ENCODE peak calls at places on chromosomes 1 and 21, in ten cellular contexts. One of them, this sample, is unnamed. For H3K9me3 and H3K27me3, the result is how much of the 10 kb centered on the place peaks cover.

GRCh38 chr1:22120469-22120790 is 22.5 kb downstream of the WNT4 start:
- DNase-seq in heart left ventricle: no peak
- DNase-seq in CD8-positive, alpha-beta T cell: no peak
- DNase-seq in right lobe of liver: no peak
- DNase-seq in heart right ventricle: no peak
- DNase-seq in left lung: no peak
- DNase-seq in body of pancreas: no peak
- DNase-seq in mesenchymal stem cell: no peak
- DNase-seq in left ventricle myocardium inferior: no peak
- DNase-seq in prostate gland: no peak
- DNase-seq in this sample: no peak

GRCh38 chr1:7233646-7234470 is 448.6 kb downstream of the CAMTA1 start:
- DNase-seq in right lobe of liver: no peak
- DNase-seq in left lung: no peak
- DNase-seq in prostate gland: no peak
- DNase-seq in heart right ventricle: no peak
- DNase-seq in mesenchymal stem cell: no peak
- DNase-seq in heart left ventricle: no peak
- DNase-seq in CD8-positive, alpha-beta T cell: no peak
- DNase-seq in body of pancreas: no peak
- DNase-seq in left ventricle myocardium inferior: no peak
- DNase-seq in this sample: no peak

GRCh38 chr1:48947761-48948537 is 171.3 kb upstream of the BEND5 start:
- DNase-seq in mesenchymal stem cell: no peak
- DNase-seq in body of pancreas: peak
- DNase-seq in heart right ventricle: no peak
- DNase-seq in heart left ventricle: no peak
- DNase-seq in left ventricle myocardium inferior: no peak
- DNase-seq in prostate gland: no peak
- DNase-seq in left lung: no peak
- DNase-seq in CD8-positive, alpha-beta T cell: no peak
- DNase-seq in right lobe of liver: no peak
- DNase-seq in this sample: peak

GRCh38 chr1:89589515-89589914 is 43.4 kb upstream of the LRRC8C start:
- DNase-seq in heart right ventricle: no peak
- DNase-seq in heart left ventricle: no peak
- DNase-seq in right lobe of liver: no peak
- DNase-seq in left ventricle myocardium inferior: no peak
- DNase-seq in body of pancreas: no peak
- DNase-seq in left lung: no peak
- DNase-seq in mesenchymal stem cell: no peak
- DNase-seq in CD8-positive, alpha-beta T cell: no peak
- DNase-seq in prostate gland: no peak
- DNase-seq in this sample: no peak

GRCh38 chr1:205319081-205320018 is 2.2 kb downstream of the NUAK2 start:
- DNase-seq in left lung: no peak
- DNase-seq in right lobe of liver: peak
- DNase-seq in heart right ventricle: peak
- DNase-seq in body of pancreas: peak
- DNase-seq in heart left ventricle: peak
- DNase-seq in prostate gland: peak
- DNase-seq in left ventricle myocardium inferior: peak
- DNase-seq in mesenchymal stem cell: peak
- DNase-seq in CD8-positive, alpha-beta T cell: peak
- DNase-seq in this sample: no peak

GRCh38 chr1:216847385-216848036 is 124.3 kb upstream of the ESRRG start:
- DNase-seq in left lung: no peak
- DNase-seq in body of pancreas: no peak
- DNase-seq in right lobe of liver: no peak
- DNase-seq in mesenchymal stem cell: no peak
- DNase-seq in heart left ventricle: no peak
- DNase-seq in heart right ventricle: no peak
- DNase-seq in left ventricle myocardium inferior: no peak
- DNase-seq in prostate gland: no peak
- DNase-seq in CD8-positive, alpha-beta T cell: no peak
- DNase-seq in this sample: no peak

GRCh38 chr21:46196733-46197132 is 12.5 kb upstream of the SPATC1L start:
- DNase-seq in mesenchymal stem cell: no peak
- DNase-seq in body of pancreas: peak
- DNase-seq in heart left ventricle: no peak
- DNase-seq in CD8-positive, alpha-beta T cell: no peak
- DNase-seq in prostate gland: no peak
- DNase-seq in left lung: no peak
- DNase-seq in heart right ventricle: no peak
- DNase-seq in right lobe of liver: no peak
- DNase-seq in left ventricle myocardium inferior: peak
- DNase-seq in this sample: no peak

GRCh38 chr1:210697185-210697584 is 368.5 kb downstream of the HHAT start:
- DNase-seq in body of pancreas: no peak
- DNase-seq in heart left ventricle: no peak
- DNase-seq in mesenchymal stem cell: no peak
- DNase-seq in CD8-positive, alpha-beta T cell: no peak
- DNase-seq in left lung: no peak
- DNase-seq in prostate gland: no peak
- DNase-seq in heart right ventricle: no peak
- DNase-seq in right lobe of liver: no peak
- DNase-seq in left ventricle myocardium inferior: no peak
- DNase-seq in this sample: no peak

GRCh38 chr1:223645903-223646302 is 19.6 kb downstream of the CAPN8 start:
- DNase-seq in heart left ventricle: no peak
- DNase-seq in body of pancreas: peak
- DNase-seq in left lung: no peak
- DNase-seq in CD8-positive, alpha-beta T cell: no peak
- DNase-seq in heart right ventricle: no peak
- DNase-seq in right lobe of liver: no peak
- DNase-seq in left ventricle myocardium inferior: no peak
- DNase-seq in prostate gland: no peak
- DNase-seq in mesenchymal stem cell: no peak
- DNase-seq in this sample: no peak

GRCh38 chr1:156877433-156877832 is 16.1 kb upstream of the PEAR1 start:
- DNase-seq in prostate gland: no peak
- DNase-seq in CD8-positive, alpha-beta T cell: no peak
- DNase-seq in heart left ventricle: no peak
- DNase-seq in left lung: no peak
- DNase-seq in left ventricle myocardium inferior: no peak
- DNase-seq in heart right ventricle: no peak
- DNase-seq in body of pancreas: no peak
- DNase-seq in mesenchymal stem cell: no peak
- DNase-seq in right lobe of liver: no peak
- DNase-seq in this sample: no peak

GRCh38 chr1:14626869-14627607 is 28.6 kb downstream of the KAZN start:
- DNase-seq in heart left ventricle: peak
- DNase-seq in heart right ventricle: peak
- DNase-seq in prostate gland: no peak
- DNase-seq in left ventricle myocardium inferior: peak
- DNase-seq in mesenchymal stem cell: peak
- DNase-seq in right lobe of liver: no peak
- DNase-seq in left lung: no peak
- DNase-seq in CD8-positive, alpha-beta T cell: no peak
- DNase-seq in body of pancreas: peak
- DNase-seq in this sample: no peak

GRCh38 chr1:245091818-245092637 is 62.8 kb upstream of the KIF26B start:
- DNase-seq in body of pancreas: peak
- DNase-seq in CD8-positive, alpha-beta T cell: no peak
- DNase-seq in left lung: no peak
- DNase-seq in heart left ventricle: peak
- DNase-seq in heart right ventricle: no peak
- DNase-seq in prostate gland: no peak
- DNase-seq in mesenchymal stem cell: peak
- DNase-seq in right lobe of liver: no peak
- DNase-seq in left ventricle myocardium inferior: no peak
- DNase-seq in this sample: no peak

GRCh38 chr1:2376261-2376741 is 15.1 kb downstream of the MORN1 start:
- DNase-seq in left ventricle myocardium inferior: no peak
- DNase-seq in mesenchymal stem cell: no peak
- DNase-seq in left lung: peak
- DNase-seq in prostate gland: no peak
- DNase-seq in body of pancreas: no peak
- DNase-seq in CD8-positive, alpha-beta T cell: no peak
- DNase-seq in heart right ventricle: no peak
- DNase-seq in heart left ventricle: peak
- DNase-seq in right lobe of liver: peak
- DNase-seq in this sample: no peak

GRCh38 chr1:238558156-238558555 is 667.4 kb upstream of the ZP4 start:
- DNase-seq in right lobe of liver: no peak
- DNase-seq in mesenchymal stem cell: no peak
- DNase-seq in heart right ventricle: no peak
- DNase-seq in left ventricle myocardium inferior: no peak
- DNase-seq in body of pancreas: no peak
- DNase-seq in left lung: no peak
- DNase-seq in heart left ventricle: no peak
- DNase-seq in prostate gland: no peak
- DNase-seq in CD8-positive, alpha-beta T cell: no peak
- DNase-seq in this sample: no peak

GRCh38 chr1:223731076-223731770 is 18.9 kb downstream of the CAPN2 start:
- DNase-seq in left ventricle myocardium inferior: peak
- DNase-seq in CD8-positive, alpha-beta T cell: no peak
- DNase-seq in body of pancreas: peak
- DNase-seq in heart right ventricle: peak
- DNase-seq in prostate gland: no peak
- DNase-seq in mesenchymal stem cell: peak
- DNase-seq in heart left ventricle: peak
- DNase-seq in right lobe of liver: no peak
- DNase-seq in left lung: no peak
- DNase-seq in this sample: no peak

GRCh38 chr1:81398041-81398440 is 402.7 kb upstream of the ADGRL2 start:
- DNase-seq in heart right ventricle: no peak
- DNase-seq in prostate gland: no peak
- DNase-seq in left ventricle myocardium inferior: no peak
- DNase-seq in right lobe of liver: no peak
- DNase-seq in body of pancreas: no peak
- DNase-seq in mesenchymal stem cell: peak
- DNase-seq in CD8-positive, alpha-beta T cell: no peak
- DNase-seq in left lung: no peak
- DNase-seq in heart left ventricle: no peak
- DNase-seq in this sample: no peak
- H3K9me3 ChIP-seq in heart right ventricle: under half
- H3K9me3 ChIP-seq in prostate gland: under half
- H3K9me3 ChIP-seq in left ventricle myocardium inferior: under half
- H3K9me3 ChIP-seq in right lobe of liver: under half
- H3K9me3 ChIP-seq in body of pancreas: under half
- H3K9me3 ChIP-seq in mesenchymal stem cell: under half
- H3K9me3 ChIP-seq in CD8-positive, alpha-beta T cell: under half
- H3K9me3 ChIP-seq in left lung: under half
- H3K9me3 ChIP-seq in heart left ventricle: under half
- H3K9me3 ChIP-seq in this sample: under half

GRCh38 chr1:147281950-147282349 is 39.5 kb downstream of the CHD1L start:
- DNase-seq in heart left ventricle: no peak
- DNase-seq in left ventricle myocardium inferior: no peak
- DNase-seq in mesenchymal stem cell: no peak
- DNase-seq in body of pancreas: no peak
- DNase-seq in prostate gland: no peak
- DNase-seq in heart right ventricle: no peak
- DNase-seq in right lobe of liver: no peak
- DNase-seq in left lung: no peak
- DNase-seq in CD8-positive, alpha-beta T cell: no peak
- DNase-seq in this sample: no peak
- H3K27ac ChIP-seq in heart left ventricle: no peak
- H3K27ac ChIP-seq in left ventricle myocardium inferior: no peak
- H3K27ac ChIP-seq in mesenchymal stem cell: no peak
- H3K27ac ChIP-seq in body of pancreas: no peak
- H3K27ac ChIP-seq in prostate gland: no peak
- H3K27ac ChIP-seq in heart right ventricle: no peak
- H3K27ac ChIP-seq in right lobe of liver: no peak
- H3K27ac ChIP-seq in left lung: no peak
- H3K27ac ChIP-seq in CD8-positive, alpha-beta T cell: no peak
- H3K27ac ChIP-seq in this sample: no peak

GRCh38 chr1:228740543-228740942 is 5.3 kb downstream of the RHOU start:
- DNase-seq in body of pancreas: no peak
- DNase-seq in heart left ventricle: no peak
- DNase-seq in prostate gland: no peak
- DNase-seq in right lobe of liver: no peak
- DNase-seq in CD8-positive, alpha-beta T cell: no peak
- DNase-seq in left lung: no peak
- DNase-seq in heart right ventricle: no peak
- DNase-seq in left ventricle myocardium inferior: no peak
- DNase-seq in mesenchymal stem cell: no peak
- DNase-seq in this sample: no peak
- H3K27me3 ChIP-seq in body of pancreas: under half
- H3K27me3 ChIP-seq in heart left ventricle: under half
- H3K27me3 ChIP-seq in prostate gland: under half
- H3K27me3 ChIP-seq in right lobe of liver: under half
- H3K27me3 ChIP-seq in CD8-positive, alpha-beta T cell: under half
- H3K27me3 ChIP-seq in left lung: under half
- H3K27me3 ChIP-seq in heart right ventricle: under half
- H3K27me3 ChIP-seq in left ventricle myocardium inferior: under half
- H3K27me3 ChIP-seq in mesenchymal stem cell: under half
- H3K27me3 ChIP-seq in this sample: under half

GRCh38 chr1:228245111-228245510 is 37.3 kb downstream of the OBSCN start:
- DNase-seq in mesenchymal stem cell: no peak
- DNase-seq in CD8-positive, alpha-beta T cell: no peak
- DNase-seq in right lobe of liver: no peak
- DNase-seq in heart right ventricle: no peak
- DNase-seq in heart left ventricle: no peak
- DNase-seq in body of pancreas: no peak
- DNase-seq in prostate gland: no peak
- DNase-seq in left ventricle myocardium inferior: no peak
- DNase-seq in left lung: no peak
- DNase-seq in this sample: no peak

GRCh38 chr1:228241259-228241658 is 33.4 kb downstream of the OBSCN start:
- DNase-seq in CD8-positive, alpha-beta T cell: no peak
- DNase-seq in heart left ventricle: no peak
- DNase-seq in mesenchymal stem cell: no peak
- DNase-seq in right lobe of liver: no peak
- DNase-seq in heart right ventricle: no peak
- DNase-seq in left ventricle myocardium inferior: no peak
- DNase-seq in prostate gland: no peak
- DNase-seq in body of pancreas: no peak
- DNase-seq in left lung: no peak
- DNase-seq in this sample: no peak

GRCh38 chr1:228242313-228242864 is 34.5 kb downstream of the OBSCN start:
- DNase-seq in heart left ventricle: no peak
- DNase-seq in left lung: no peak
- DNase-seq in right lobe of liver: no peak
- DNase-seq in mesenchymal stem cell: no peak
- DNase-seq in heart right ventricle: no peak
- DNase-seq in left ventricle myocardium inferior: no peak
- DNase-seq in body of pancreas: no peak
- DNase-seq in CD8-positive, alpha-beta T cell: no peak
- DNase-seq in prostate gland: no peak
- DNase-seq in this sample: no peak

GRCh38 chr1:228240411-228241240 is 32.8 kb downstream of the OBSCN start:
- DNase-seq in heart right ventricle: no peak
- DNase-seq in left lung: no peak
- DNase-seq in body of pancreas: no peak
- DNase-seq in left ventricle myocardium inferior: no peak
- DNase-seq in CD8-positive, alpha-beta T cell: no peak
- DNase-seq in prostate gland: no peak
- DNase-seq in heart left ventricle: no peak
- DNase-seq in right lobe of liver: no peak
- DNase-seq in mesenchymal stem cell: no peak
- DNase-seq in this sample: no peak

DNA sequence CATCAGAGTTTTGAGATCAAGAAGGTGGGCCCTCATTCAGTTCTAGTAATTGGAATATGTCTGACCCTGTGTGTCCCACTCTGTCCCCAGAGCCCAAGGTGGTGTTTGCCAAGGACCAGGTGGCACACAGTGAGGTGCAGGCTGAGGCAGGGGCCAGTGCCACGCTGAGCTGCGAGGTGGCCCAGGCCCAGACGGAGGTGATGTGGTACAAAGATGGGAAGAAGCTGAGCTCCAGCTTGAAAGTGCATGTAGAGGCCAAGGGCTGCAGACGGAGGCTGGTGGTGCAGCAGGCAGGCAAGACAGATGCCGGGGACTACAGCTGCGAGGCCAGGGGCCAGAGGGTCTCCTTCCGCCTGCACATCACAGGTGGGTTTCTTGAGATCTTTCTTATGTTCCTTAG is 35.2 kb downstream of the OBSCN start:
- DNase-seq in CD8-positive, alpha-beta T cell: no peak
- DNase-seq in right lobe of liver: no peak
- DNase-seq in heart left ventricle: no peak
- DNase-seq in left ventricle myocardium inferior: no peak
- DNase-seq in mesenchymal stem cell: no peak
- DNase-seq in left lung: no peak
- DNase-seq in body of pancreas: no peak
- DNase-seq in prostate gland: no peak
- DNase-seq in heart right ventricle: no peak
- DNase-seq in this sample: no peak
- H3K9me3 ChIP-seq in CD8-positive, alpha-beta T cell: under half
- H3K9me3 ChIP-seq in right lobe of liver: under half
- H3K9me3 ChIP-seq in heart left ventricle: under half
- H3K9me3 ChIP-seq in left ventricle myocardium inferior: half or more
- H3K9me3 ChIP-seq in mesenchymal stem cell: half or more
- H3K9me3 ChIP-seq in left lung: under half
- H3K9me3 ChIP-seq in body of pancreas: under half
- H3K9me3 ChIP-seq in prostate gland: under half
- H3K9me3 ChIP-seq in heart right ventricle: under half
- H3K9me3 ChIP-seq in this sample: under half